ENCODE peak calls at places on chromosomes 3 and 15, in ten cellular contexts. E is neuronal stem cell, I is GM23338, G is brain microvascular endothelial cell, R is stomach, H is H9, Z is heart right ventricle, X is esophagus squamous epithelium, D is small intestine, S is substantia nigra. N is an unnamed sample.

GRCh38 chr3:186705882-186706780 is 11.0 kb upstream of the KNG1 start:
- DNase-seq in Z (no peak), R (no peak), I (no peak), H (no peak), X (no peak), S (no peak), G (no peak), D (no peak), E (no peak), N (no peak)

GRCh38 chr15:39786444-39787056 is 3.9 kb upstream of the FSIP1 start:
- DNase-seq in I (peak), G (no peak), H (no peak), Z (no peak), R (no peak), S (no peak), D (peak), E (peak), X (no peak), N (no peak)

GRCh38 chr15:52217186-52217585 is 26.0 kb upstream of the GNB5 start:
- DNase-seq in R (peak), H (peak), G (no peak), E (no peak), I (peak), D (peak), X (no peak), S (no peak), Z (no peak), N (no peak)

GRCh38 chr15:82692171-82692570 is 17.5 kb downstream of the AP3B2 start:
- DNase-seq in X (no peak), I (no peak), S (no peak), H (no peak), E (no peak), Z (no peak), R (no peak), D (no peak), G (no peak), N (no peak)

GRCh38 chr3:133464573-133464972 is 64.7 kb downstream of the BFSP2 start:
- DNase-seq in D (no peak), H (no peak), I (no peak), R (no peak), Z (no peak), G (peak), S (no peak), X (no peak), E (no peak), N (no peak)

GRCh38 chr15:77059761-77060345 is 11.1 kb downstream of the TSPAN3 start:
- DNase-seq in E (no peak), I (no peak), D (no peak), Z (no peak), G (no peak), S (no peak), H (no peak), X (no peak), R (no peak), N (no peak)

GRCh38 chr3:47161983-47162694 is 1.8 kb downstream of the SETD2 start:
- DNase-seq in G (no peak), I (no peak), E (no peak), H (no peak), Z (no peak), X (no peak), R (no peak), S (no peak), D (peak), N (no peak)

GRCh38 chr3:111904376-111905241 is 45.5 kb downstream of the PHLDB2 start:
- DNase-seq in D (no peak), R (no peak), Z (no peak), E (no peak), X (no peak), I (no peak), H (no peak), S (no peak), G (peak), N (no peak)

GRCh38 chr3:73072634-73073033 is 11.2 kb downstream of the EBLN2 start:
- DNase-seq in S (no peak), G (no peak), Z (no peak), H (no peak), X (no peak), R (no peak), E (no peak), D (no peak), I (no peak), N (no peak)

GRCh38 chr15:82168296-82168695 is 94.2 kb downstream of the EFL1 start:
- DNase-seq in S (no peak), R (no peak), E (no peak), G (no peak), H (no peak), Z (no peak), D (no peak), X (no peak), I (no peak), N (no peak)

GRCh38 chr15:88749699-88750098 is 53.5 kb upstream of the ACAN start:
- DNase-seq in D (no peak), I (peak), E (no peak), Z (no peak), R (no peak), H (no peak), G (no peak), S (no peak), X (no peak), N (no peak)

GRCh38 chr15:26804063-26804804 is 31.4 kb upstream of the GABRB3 start:
- DNase-seq in Z (no peak), H (no peak), X (no peak), S (no peak), D (no peak), E (no peak), R (no peak), G (no peak), I (peak), N (no peak)

GRCh38 chr3:22296641-22297040 is 545.6 kb upstream of the ZNF385D start:
- DNase-seq in R (no peak), Z (no peak), H (no peak), X (no peak), G (no peak), S (no peak), I (no peak), D (no peak), E (no peak), N (no peak)

GRCh38 chr3:52775877-52776276 is 1.5 kb upstream of the ITIH1 start:
- DNase-seq in H (no peak), S (no peak), I (no peak), D (no peak), G (no peak), R (peak), X (no peak), Z (no peak), E (no peak), N (no peak)

GRCh38 chr15:90419738-90420487 is 31.9 kb downstream of the IQGAP1 start:
- DNase-seq in D (no peak), X (no peak), R (no peak), I (no peak), G (peak), Z (no peak), H (no peak), S (no peak), E (no peak), N (no peak)

GRCh38 chr3:147518465-147518864 is 109.3 kb downstream of the ZIC1 start:
- DNase-seq in R (no peak), S (no peak), Z (no peak), D (no peak), E (no peak), H (no peak), X (no peak), I (no peak), G (no peak), N (no peak)

GRCh38 chr3:48938156-48938555 is 19.5 kb downstream of the ARIH2 start:
- DNase-seq in Z (no peak), D (no peak), G (no peak), S (no peak), I (no peak), R (no peak), X (no peak), H (no peak), E (no peak), N (no peak)

GRCh38 chr3:102006812-102007485 is 157.6 kb downstream of the NFKBIZ start:
- DNase-seq in I (no peak), D (no peak), R (no peak), E (no peak), G (peak), S (no peak), Z (no peak), X (no peak), H (no peak), N (no peak)

GRCh38 chr3:181707980-181708379 is 3.7 kb upstream of the SOX2 start:
- DNase-seq in H (no peak), R (no peak), D (no peak), Z (no peak), I (peak), S (no peak), G (no peak), X (no peak), E (no peak), N (no peak)

GRCh38 chr3:124786491-124787241 is 56.4 kb downstream of the UMPS start:
- DNase-seq in X (no peak), G (no peak), Z (no peak), E (no peak), H (no peak), S (no peak), D (peak), I (no peak), R (no peak), N (no peak)

GRCh38 chr3:157354722-157355121 is 81.9 kb upstream of the PTX3 start:
- DNase-seq in R (no peak), G (no peak), H (no peak), Z (no peak), D (no peak), I (peak), X (no peak), S (no peak), E (no peak), N (no peak)

GRCh38 chr3:38588995-38589937 is 60.2 kb downstream of the SCN5A start:
- DNase-seq in S (no peak), E (no peak), X (no peak), Z (no peak), D (no peak), I (no peak), R (peak), G (no peak), H (peak), N (no peak)

GRCh38 chr15:26889298-26889898 is 22.5 kb downstream of the GABRA5 start:
- DNase-seq in S (peak), G (peak), E (peak), Z (no peak), H (no peak), D (peak), X (no peak), I (peak), R (peak), N (peak)

GRCh38 chr15:44490628-44491027 is 46.3 kb upstream of the EIF3J start:
- DNase-seq in I (no peak), Z (no peak), S (no peak), H (no peak), E (no peak), D (no peak), X (no peak), G (no peak), R (no peak), N (no peak)

GRCh38 chr15:67033012-67033411 is 32.4 kb upstream of the SMAD3 start:
- DNase-seq in E (no peak), G (no peak), D (no peak), H (peak), Z (no peak), I (peak), S (no peak), X (no peak), R (no peak), N (no peak)

GRCh38 chr15:28993720-28994053 is 107.9 kb downstream of the APBA2 start:
- DNase-seq in E (no peak), I (no peak), Z (no peak), H (no peak), R (no peak), G (no peak), X (no peak), D (no peak), S (no peak), N (no peak)

GRCh38 chr3:117735481-117736101 is 1026.0 kb downstream of the TUSC7 start:
- DNase-seq in X (no peak), H (no peak), D (no peak), I (no peak), R (no peak), Z (no peak), G (peak), S (no peak), E (no peak), N (no peak)

GRCh38 chr15:77830041-77830440 is 197.3 kb upstream of the LINGO1 start:
- DNase-seq in S (no peak), X (no peak), G (peak), I (no peak), Z (no peak), E (no peak), D (no peak), H (peak), R (no peak), N (no peak)

GRCh38 chr15:85689729-85690128 is 105.0 kb downstream of the KLHL25 start:
- DNase-seq in H (peak), E (peak), R (peak), X (no peak), I (peak), S (peak), G (peak), Z (no peak), D (peak), N (peak)

GRCh38 chr3:185363662-185364203 is 797 bp downstream of the MAP3K13 start:
- DNase-seq in X (no peak), R (no peak), D (no peak), Z (no peak), G (no peak), H (no peak), S (no peak), I (no peak), E (no peak), N (no peak)
- H3K27ac ChIP-seq in X (peak), R (peak), D (peak), Z (peak), G (no peak), H (no peak), S (peak), I (no peak), E (no peak), N (peak)

DNA sequence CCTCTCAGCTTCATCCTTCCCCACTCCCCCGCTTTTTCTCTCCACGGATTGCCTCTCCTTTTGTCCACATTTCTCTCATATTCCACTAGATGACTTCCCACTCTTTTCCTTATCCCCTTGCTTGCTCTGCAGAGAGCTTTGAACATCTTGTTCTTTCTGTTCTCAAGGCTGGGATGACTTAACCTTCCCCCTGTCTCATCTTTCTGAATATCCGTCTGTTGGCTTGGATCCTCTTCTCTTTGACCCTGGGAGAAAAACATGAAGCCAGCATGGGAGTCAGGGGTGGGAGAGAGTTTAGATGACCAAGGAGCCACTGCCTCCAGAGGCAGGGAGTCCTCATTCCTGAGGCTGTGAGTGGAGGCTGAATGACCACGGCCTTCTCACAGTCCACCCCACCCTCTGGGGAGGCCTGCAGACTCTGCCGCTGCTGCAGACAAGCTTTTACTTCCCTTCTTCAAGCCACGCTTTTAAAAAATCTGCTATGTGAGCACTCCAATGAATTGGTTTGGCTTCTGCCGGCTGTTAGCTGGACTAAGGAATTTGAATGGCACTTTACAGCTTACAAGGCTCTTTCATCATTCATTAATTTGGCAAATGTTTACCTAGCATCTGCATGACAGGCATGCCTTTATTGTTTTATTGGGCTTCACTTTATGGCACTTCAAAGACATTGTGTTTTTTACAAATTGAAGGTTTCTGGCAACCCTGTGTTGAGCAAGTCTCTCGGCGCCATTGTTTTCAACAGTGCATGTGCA is 111.6 kb upstream of the SLC6A6 start:
- DNase-seq in Z (no peak), E (no peak), R (no peak), S (no peak), D (peak), I (peak), X (no peak), G (no peak), H (no peak), N (no peak)
- H3K27ac ChIP-seq in Z (no peak), E (no peak), R (no peak), S (no peak), D (peak), I (no peak), X (no peak), G (no peak), H (no peak), N (no peak)

GRCh38 chr15:80984856-80985255 is 4.8 kb downstream of the MESD start:
- DNase-seq in G (no peak), S (no peak), D (peak), E (no peak), H (no peak), I (no peak), Z (no peak), R (no peak), X (no peak), N (no peak)
- H3K27ac ChIP-seq in G (no peak), S (no peak), D (peak), E (no peak), H (no peak), I (peak), Z (peak), R (no peak), X (peak), N (no peak)

DNA sequence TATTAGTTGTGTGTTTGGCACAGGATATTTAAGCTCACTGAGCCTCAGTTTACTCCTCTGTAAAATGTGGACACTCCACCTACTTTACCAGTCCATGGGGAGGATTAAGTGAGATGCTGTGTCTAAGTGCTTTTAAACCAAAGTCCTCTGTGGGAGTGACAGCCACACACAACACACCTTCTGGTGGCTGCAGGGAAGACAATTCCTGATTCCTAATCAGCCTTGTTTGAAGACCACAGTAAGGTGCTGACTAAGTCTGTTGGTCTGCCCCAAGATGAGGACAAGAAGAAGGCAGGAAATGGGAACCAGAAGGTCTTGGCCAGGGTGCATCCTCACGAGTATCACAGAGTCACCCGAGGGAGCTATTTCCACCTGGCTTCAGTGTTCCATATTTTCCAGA is 52.3 kb downstream of the EPHB1 start:
- DNase-seq in D (no peak), X (no peak), H (no peak), E (no peak), S (no peak), Z (no peak), R (no peak), I (no peak), G (no peak), N (no peak)
- H3K27ac ChIP-seq in D (no peak), X (no peak), H (no peak), E (no peak), S (no peak), Z (no peak), R (no peak), I (no peak), G (no peak), N (no peak)

DNA sequence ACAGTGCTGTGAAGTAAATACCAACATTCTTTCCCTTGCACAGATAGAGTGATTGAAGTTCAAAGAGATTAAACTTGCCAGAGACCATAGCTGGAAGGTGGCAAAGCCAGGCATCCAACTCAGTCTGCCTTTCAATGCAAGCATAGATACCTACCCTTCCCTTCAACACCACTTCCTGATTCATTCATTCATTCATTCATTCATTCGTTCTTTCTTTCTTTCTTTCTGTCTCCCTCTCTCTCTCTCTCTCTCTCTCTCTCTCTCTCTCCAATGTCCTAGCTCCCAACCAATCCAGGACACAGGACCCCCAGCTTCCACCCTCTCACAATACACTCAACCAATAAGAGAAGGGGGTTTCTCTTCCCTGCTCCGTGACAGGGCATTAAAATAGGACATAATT is 12.3 kb downstream of the THRB start:
- DNase-seq in D (no peak), E (no peak), X (no peak), I (no peak), G (no peak), Z (no peak), S (no peak), R (no peak), H (no peak), N (no peak)
- H3K27ac ChIP-seq in D (no peak), E (no peak), X (no peak), I (no peak), G (no peak), Z (no peak), S (no peak), R (no peak), H (no peak), N (no peak)

GRCh38 chr15:94844188-94844532 is 612.8 kb downstream of the MCTP2 start:
- DNase-seq in H (no peak), X (no peak), G (no peak), S (no peak), D (no peak), Z (no peak), I (peak), R (no peak), E (peak), N (no peak)
- H3K27ac ChIP-seq in H (no peak), X (peak), G (no peak), S (no peak), D (peak), Z (no peak), I (no peak), R (peak), E (no peak), N (no peak)

DNA sequence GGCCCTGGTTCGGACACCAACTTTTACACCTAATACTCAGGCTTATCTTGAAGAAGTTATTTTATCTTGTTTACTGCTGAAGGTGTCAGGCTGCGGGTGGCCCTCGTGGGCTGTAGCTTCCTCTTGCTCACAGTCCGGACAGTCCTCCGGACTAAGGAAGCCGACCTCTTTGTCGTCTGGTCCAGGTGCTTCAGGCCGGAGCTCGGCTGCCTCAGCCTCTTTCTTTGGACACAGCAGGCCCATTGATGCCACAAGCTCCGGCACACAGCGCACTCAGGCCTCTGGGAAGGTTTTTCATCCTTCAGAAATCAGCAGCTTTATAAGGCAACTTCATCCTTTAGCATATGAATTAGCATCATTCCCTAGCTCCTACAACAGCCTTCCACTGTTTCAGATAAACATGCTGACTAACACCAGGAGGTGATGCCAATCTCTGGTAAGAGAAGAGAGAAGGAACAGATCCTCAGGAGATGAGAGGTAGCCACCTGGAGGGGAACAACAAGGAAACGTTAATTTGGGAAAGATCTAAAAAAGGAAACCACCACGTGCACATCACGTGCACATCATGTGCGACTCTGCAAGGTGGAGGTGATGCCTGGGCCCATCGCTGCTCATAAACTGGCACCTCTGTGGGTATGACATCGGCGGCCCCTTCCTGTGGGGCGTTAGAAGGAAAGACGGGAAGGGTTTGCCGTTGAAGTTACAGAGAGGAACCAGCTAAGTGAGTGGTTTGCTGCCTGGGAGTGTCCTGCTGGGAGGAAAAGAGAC is 4.4 kb upstream of the CHAC1 start:
- DNase-seq in G (no peak), Z (no peak), S (no peak), X (no peak), H (no peak), D (no peak), E (no peak), I (no peak), R (no peak), N (no peak)
- H3K27ac ChIP-seq in G (no peak), Z (no peak), S (no peak), X (no peak), H (no peak), D (peak), E (no peak), I (no peak), R (peak), N (no peak)

N was measured in caudate nucleus.